ENCODE peak calls at places on chromosomes 11 and 22, in six cellular contexts. K is smooth muscle cell of the brain vasculature, L is HFFc6, T is fibroblast of mammary gland, M is NCI-H1417, Q is lower lobe of right lung. I is an unnamed sample.
A peak's percentile ranks its signal among the peaks of the same experiment; 100 is the strongest.

GRCh38 chr11:62033191-62034044 is 66.0 kb upstream of the FTH1 start:
- DNase-seq in K (no peak), L (no peak), T (peak; percentile 24), M (no peak), Q (no peak), I (no peak)

GRCh38 chr11:44095506-44096359 is at the start of gene EXT2:
- DNase-seq in K (peak; percentile 50), L (peak; percentile 73), T (peak; percentile 72), M (peak; percentile 87), Q (peak; percentile 94), I (no peak)

GRCh38 chr11:96154802-96155520 is 188.0 kb downstream of the MAML2 start:
- DNase-seq in K (no peak), L (peak; percentile 57), T (peak; percentile 85), M (no peak), Q (no peak), I (no peak)

GRCh38 chr11:134383576-134384221 is 28.3 kb downstream of the B3GAT1 start:
- DNase-seq in K (no peak), L (no peak), T (no peak), M (no peak), Q (no peak), I (no peak)

GRCh38 chr11:30406978-30407762 is 84.3 kb downstream of the ARL14EP start:
- DNase-seq in K (no peak), L (no peak), T (no peak), M (peak; percentile 28), Q (no peak), I (no peak)

GRCh38 chr11:88886796-88887195 is 179.0 kb downstream of the GRM5 start:
- DNase-seq in K (no peak), L (peak; percentile 40), T (peak; percentile 68), M (no peak), Q (no peak), I (peak; percentile 1)

GRCh38 chr22:33914131-33914530 is 6.1 kb downstream of the LARGE1 start:
- DNase-seq in K (no peak), L (no peak), T (no peak), M (no peak), Q (no peak), I (no peak)

GRCh38 chr22:39028281-39028680 is 7.4 kb downstream of the APOBEC3D start:
- DNase-seq in K (no peak), L (peak; percentile 19), T (no peak), M (no peak), Q (no peak), I (no peak)

GRCh38 chr11:19792510-19792909 is 79.9 kb downstream of the NAV2 start:
- DNase-seq in K (no peak), L (no peak), T (no peak), M (no peak), Q (no peak), I (no peak)

GRCh38 chr11:80748207-80748606 is 1307.4 kb upstream of the TENM4 start:
- DNase-seq in K (no peak), L (no peak), T (no peak), M (no peak), Q (no peak), I (no peak)

GRCh38 chr11:60905551-60906113 is 753 bp downstream of the PRPF19 start:
- DNase-seq in K (no peak), L (peak; percentile 48), T (peak; percentile 87), M (no peak), Q (no peak), I (no peak)

I was measured in SK-N-MC.